ENCODE peak calls at places on chromosomes 16 and 17, in ten cellular contexts. Q is PC-9, Y is DND-41, S is fibroblast of lung, F is hepatocyte, A is mammary epithelial cell, I is GM23338, W is PC-3, X is GM23248, M is HepG2. K is an unnamed sample. For H3K27me3, the result is how much of the 10 kb centered on the place peaks cover.

GRCh38 chr17:4939804-4940624 is at the start of the genes RNF167 and SLC25A11:
- DNase-seq in Q (peak), Y (peak), S (peak), F (peak), A (peak), I (peak), W (peak), X (peak), M (peak), K (peak)

GRCh38 chr17:5501725-5502124 is 15.4 kb downstream of the MIS12 start:
- DNase-seq in Q (no peak), Y (no peak), S (no peak), F (no peak), A (no peak), I (no peak), W (no peak), X (no peak), M (no peak), K (no peak)

GRCh38 chr16:56408379-56409098 is 16.8 kb downstream of the AMFR start:
- DNase-seq in Q (no peak), Y (no peak), S (no peak), F (peak), A (no peak), I (no peak), W (peak), X (no peak), M (peak), K (no peak)

GRCh38 chr17:63247706-63248105 is 198.4 kb downstream of the CYB561 start:
- DNase-seq in Q (no peak), Y (no peak), S (no peak), F (no peak), A (no peak), I (no peak), W (no peak), X (peak), M (no peak), K (no peak)

GRCh38 chr17:50219345-50219744 is 17.9 kb upstream of the COL1A1 start:
- DNase-seq in Q (peak), Y (no peak), S (peak), F (peak), A (peak), I (no peak), W (peak), X (peak), M (peak), K (peak)

GRCh38 chr17:58337600-58338453 is 9.2 kb upstream of the TSPOAP1 start:
- DNase-seq in Q (no peak), Y (peak), S (peak), F (peak), A (no peak), I (peak), W (no peak), X (peak), M (peak), K (peak)

GRCh38 chr17:72171703-72172670 is 51.2 kb downstream of the SOX9 start:
- DNase-seq in Q (no peak), Y (no peak), S (no peak), F (no peak), A (no peak), I (no peak), W (peak), X (peak), M (no peak), K (no peak)

GRCh38 chr17:82571855-82572254 is 52.3 kb downstream of the FOXK2 start:
- DNase-seq in Q (no peak), Y (no peak), S (no peak), F (no peak), A (no peak), I (no peak), W (no peak), X (no peak), M (no peak), K (no peak)

GRCh38 chr16:72991645-72992044 is 56.3 kb downstream of the ZFHX3 start:
- DNase-seq in Q (no peak), Y (no peak), S (no peak), F (no peak), A (no peak), I (no peak), W (no peak), X (no peak), M (no peak), K (no peak)

GRCh38 chr17:29723283-29724047 is 100.8 kb upstream of the CORO6 start:
- DNase-seq in Q (no peak), Y (no peak), S (no peak), F (no peak), A (no peak), I (no peak), W (no peak), X (no peak), M (no peak), K (no peak)

GRCh38 chr17:4986403-4986802 is 1.1 kb downstream of the CAMTA2 start:
- DNase-seq in Q (peak), Y (peak), S (no peak), F (peak), A (peak), I (peak), W (no peak), X (peak), M (no peak), K (no peak)

GRCh38 chr17:50779747-50780363 is 12.5 kb upstream of the ANKRD40CL start:
- DNase-seq in Q (no peak), Y (peak), S (no peak), F (no peak), A (no peak), I (no peak), W (no peak), X (no peak), M (no peak), K (no peak)

GRCh38 chr16:31745900-31746299 is 127.7 kb upstream of the ZNF267 start:
- DNase-seq in Q (no peak), Y (no peak), S (no peak), F (no peak), A (no peak), I (no peak), W (no peak), X (no peak), M (no peak), K (no peak)

GRCh38 chr16:2486645-2487516 is 12.0 kb downstream of the TBC1D24 start:
- DNase-seq in Q (no peak), Y (no peak), S (no peak), F (no peak), A (no peak), I (no peak), W (no peak), X (peak), M (no peak), K (no peak)

GRCh38 chr16:35559911-35560636 is 2100.7 kb downstream of the TP53TG3F start:
- DNase-seq in Q (no peak), Y (peak), S (no peak), F (no peak), A (no peak), I (no peak), W (peak), X (no peak), M (no peak), K (no peak)

GRCh38 chr16:89402962-89403361 is 87.4 kb downstream of the ANKRD11 start:
- DNase-seq in Q (no peak), Y (no peak), S (no peak), F (no peak), A (no peak), I (no peak), W (no peak), X (no peak), M (no peak), K (no peak)

GRCh38 chr16:76571755-76572154 is 294.6 kb downstream of the CNTNAP4 start:
- DNase-seq in Q (no peak), Y (no peak), S (no peak), F (no peak), A (no peak), I (no peak), W (no peak), X (no peak), M (no peak), K (no peak)

GRCh38 chr16:47018223-47018891 is 44.9 kb upstream of the DNAJA2 start:
- DNase-seq in Q (peak), Y (peak), S (peak), F (peak), A (peak), I (peak), W (peak), X (peak), M (peak), K (peak)

GRCh38 chr16:29906520-29907244 is 6.4 kb downstream of the ASPHD1 start:
- DNase-seq in Q (no peak), Y (no peak), S (no peak), F (no peak), A (no peak), I (peak), W (no peak), X (no peak), M (no peak), K (no peak)

GRCh38 chr16:63530208-63530607 is 1494.0 kb upstream of the CDH8 start:
- DNase-seq in Q (no peak), Y (no peak), S (no peak), F (peak), A (no peak), I (peak), W (no peak), X (no peak), M (no peak), K (no peak)

GRCh38 chr17:1229354-1229890 is 40.8 kb upstream of the BHLHA9 start:
- DNase-seq in Q (peak), Y (no peak), S (no peak), F (peak), A (peak), I (peak), W (no peak), X (peak), M (no peak), K (no peak)

GRCh38 chr16:86362155-86362849 is 148.0 kb upstream of the FOXF1 start:
- DNase-seq in Q (no peak), Y (no peak), S (no peak), F (no peak), A (no peak), I (peak), W (no peak), X (peak), M (no peak), K (no peak)

GRCh38 chr16:88924834-88925539 is 52.0 kb downstream of the CBFA2T3 start:
- DNase-seq in Q (peak), Y (peak), S (peak), F (peak), A (peak), I (peak), W (peak), X (peak), M (peak), K (peak)

GRCh38 chr16:46924402-46924801 is 40.2 kb downstream of the GPT2 start:
- DNase-seq in Q (no peak), Y (no peak), S (no peak), F (no peak), A (no peak), I (no peak), W (no peak), X (no peak), M (no peak), K (no peak)

GRCh38 chr16:30609002-30609927 is 924 bp downstream of the ZNF689 start:
- DNase-seq in Q (peak), Y (peak), S (peak), F (peak), A (no peak), I (peak), W (peak), X (peak), M (no peak), K (peak)

GRCh38 chr17:39751016-39751543 is 13.3 kb downstream of the GRB7 start:
- DNase-seq in Q (peak), Y (no peak), S (no peak), F (no peak), A (no peak), I (no peak), W (no peak), X (no peak), M (no peak), K (no peak)

GRCh38 chr17:58334661-58335060 is 6.1 kb upstream of the TSPOAP1 start:
- DNase-seq in Q (no peak), Y (no peak), S (no peak), F (no peak), A (no peak), I (no peak), W (no peak), X (no peak), M (no peak), K (no peak)

GRCh38 chr17:19412984-19413383 is 2.0 kb downstream of the RNF112 start:
- DNase-seq in Q (no peak), Y (no peak), S (no peak), F (no peak), A (no peak), I (no peak), W (no peak), X (no peak), M (no peak), K (no peak)

GRCh38 chr16:88906020-88906419 is 39.6 kb upstream of the PABPN1L start:
- DNase-seq in Q (no peak), Y (no peak), S (no peak), F (no peak), A (no peak), I (no peak), W (no peak), X (no peak), M (no peak), K (no peak)

GRCh38 chr17:50459756-50460155 is 8.9 kb downstream of the CHAD start:
- DNase-seq in Q (no peak), Y (peak), S (no peak), F (no peak), A (no peak), I (no peak), W (no peak), X (peak), M (no peak), K (no peak)

GRCh38 chr16:48137822-48138221 is 18.0 kb downstream of the ABCC12 start:
- DNase-seq in Q (no peak), Y (no peak), S (no peak), F (no peak), A (no peak), I (no peak), W (no peak), X (no peak), M (no peak), K (no peak)

GRCh38 chr16:83689385-83689831 is 118.4 kb upstream of the HSBP1 start:
- DNase-seq in Q (no peak), Y (no peak), S (peak), F (peak), A (peak), I (peak), W (no peak), X (peak), M (no peak), K (peak)

GRCh38 chr16:66561381-66562080 is 4.7 kb upstream of the CMTM1 start:
- DNase-seq in Q (no peak), Y (peak), S (no peak), F (no peak), A (no peak), I (no peak), W (no peak), X (no peak), M (no peak), K (no peak)

GRCh38 chr17:47621293-47622178 is 28.2 kb upstream of the KPNB1 start:
- DNase-seq in Q (peak), Y (no peak), S (peak), F (peak), A (peak), I (peak), W (peak), X (peak), M (no peak), K (peak)

GRCh38 chr17:15466131-15466530 is 1.3 kb downstream of the CDRT4 start:
- DNase-seq in Q (no peak), Y (no peak), S (no peak), F (no peak), A (no peak), I (no peak), W (no peak), X (no peak), M (no peak), K (no peak)

GRCh38 chr17:2064980-2065785 is 10.3 kb downstream of the HIC1 start:
- DNase-seq in Q (no peak), Y (peak), S (peak), F (no peak), A (no peak), I (peak), W (no peak), X (peak), M (no peak), K (peak)

GRCh38 chr17:17398188-17398927 is 78.4 kb upstream of the MED9 start:
- DNase-seq in Q (no peak), Y (no peak), S (peak), F (no peak), A (no peak), I (no peak), W (no peak), X (peak), M (no peak), K (peak)

GRCh38 chr17:47287068-47287467 is 33.4 kb downstream of the ITGB3 start:
- DNase-seq in Q (no peak), Y (no peak), S (no peak), F (no peak), A (no peak), I (no peak), W (no peak), X (no peak), M (no peak), K (no peak)

GRCh38 chr17:78946131-78946530 is 20.9 kb upstream of the TIMP2 start:
- DNase-seq in Q (no peak), Y (no peak), S (no peak), F (no peak), A (no peak), I (no peak), W (no peak), X (no peak), M (no peak), K (no peak)

GRCh38 chr16:81313731-81314602 is 795 bp upstream of the GAN start:
- DNase-seq in Q (no peak), Y (peak), S (peak), F (no peak), A (no peak), I (peak), W (no peak), X (peak), M (peak), K (no peak)

GRCh38 chr16:81318711-81319110 is 3.9 kb downstream of the GAN start:
- DNase-seq in Q (no peak), Y (no peak), S (no peak), F (no peak), A (no peak), I (peak), W (no peak), X (peak), M (no peak), K (no peak)

GRCh38 chr16:81315271-81316175 is 761 bp downstream of the GAN start:
- DNase-seq in Q (peak), Y (peak), S (peak), F (peak), A (peak), I (peak), W (peak), X (peak), M (peak), K (peak)

GRCh38 chr16:81314603-81315270 is at the start of gene GAN:
- DNase-seq in Q (peak), Y (peak), S (peak), F (peak), A (peak), I (peak), W (peak), X (peak), M (peak), K (peak)

GRCh38 chr16:81316176-81316496 is 1.4 kb downstream of the GAN start:
- DNase-seq in Q (no peak), Y (no peak), S (no peak), F (no peak), A (no peak), I (no peak), W (no peak), X (peak), M (no peak), K (no peak)
- TF ChIP-seq EZH2 in Q (no peak), Y (no peak), S (no peak), F (no peak), A (no peak), I (no peak), W (no peak), X (no peak), M (no peak), K (no peak)

GRCh38 chr17:37743612-37743874 is 1.3 kb downstream of the HNF1B start:
- DNase-seq in Q (no peak), Y (no peak), S (no peak), F (peak), A (no peak), I (no peak), W (no peak), X (no peak), M (peak), K (no peak)

GRCh38 chr17:37744633-37744927 is 279 bp downstream of the HNF1B start:
- DNase-seq in Q (no peak), Y (no peak), S (no peak), F (no peak), A (no peak), I (no peak), W (no peak), X (no peak), M (no peak), K (no peak)

GRCh38 chr17:37742762-37743611 is 1.9 kb downstream of the HNF1B start:
- DNase-seq in Q (peak), Y (no peak), S (no peak), F (peak), A (no peak), I (peak), W (peak), X (peak), M (peak), K (no peak)

GRCh38 chr17:37744961-37745800 is at the start of gene HNF1B:
- DNase-seq in Q (no peak), Y (no peak), S (no peak), F (peak), A (no peak), I (peak), W (peak), X (no peak), M (peak), K (no peak)

GRCh38 chr17:37743875-37744632 is 805 bp downstream of the HNF1B start:
- DNase-seq in Q (no peak), Y (no peak), S (no peak), F (peak), A (no peak), I (peak), W (peak), X (no peak), M (peak), K (no peak)
- H3K27me3 ChIP-seq in Q (under half), Y (under half), S (half or more), F (half or more), A (half or more), I (half or more), W (half or more), X (half or more), M (under half), K (half or more)

DNA sequence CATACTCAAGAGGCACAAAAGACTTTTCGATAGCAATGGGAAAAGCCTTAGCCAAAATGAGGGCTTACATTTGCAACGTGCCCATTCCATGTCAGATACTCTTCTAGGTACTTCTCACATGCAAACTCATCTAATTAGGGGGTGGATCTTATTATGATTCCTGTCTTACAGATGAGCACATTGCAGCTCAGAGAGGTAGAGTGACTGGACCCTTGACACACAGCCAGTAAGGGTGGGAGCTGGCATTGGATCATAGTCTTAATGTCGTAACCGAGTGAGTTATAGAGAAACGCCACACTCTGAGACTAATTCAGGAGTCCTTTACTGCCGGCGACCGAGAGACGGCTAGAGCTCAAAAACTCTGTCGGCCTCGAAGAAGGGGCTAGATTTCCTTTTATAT is 78.8 kb upstream of the GRIN2A start:
- DNase-seq in Q (no peak), Y (no peak), S (no peak), F (no peak), A (no peak), I (no peak), W (no peak), X (no peak), M (no peak), K (no peak)
- H3K4me3 ChIP-seq in Q (no peak), Y (no peak), S (no peak), F (no peak), A (no peak), I (no peak), W (no peak), X (no peak), M (no peak), K (no peak)

GRCh38 chr16:15857779-15858560 is 1.1 kb upstream of the MYH11 start:
- DNase-seq in Q (peak), Y (no peak), S (peak), F (peak), A (no peak), I (peak), W (no peak), X (peak), M (no peak), K (peak)
- TF ChIP-seq EZH2 in Q (no peak), Y (no peak), S (peak), F (no peak), A (peak), I (no peak), W (no peak), X (peak), M (no peak), K (no peak)

K was measured in astrocyte.